ENCODE peak calls at places on chromosomes 1 and 21, in nine cellular contexts. One of them, this sample, is unnamed. For H3K27me3, the result is how much of the 10 kb centered on the place peaks cover.

GRCh38 chr1:119475866-119476439 is 31.1 kb upstream of the HSD3B1 start:
- DNase-seq in mammary epithelial cell: peak
- DNase-seq in pancreas: peak
- DNase-seq in fibroblast of lung: peak
- DNase-seq in tibial nerve: peak
- DNase-seq in stomach: peak
- DNase-seq in BJ: no peak
- DNase-seq in IMR-90: peak
- DNase-seq in left lung: peak
- DNase-seq in this sample: peak

GRCh38 chr1:8831329-8831728 is 13.9 kb upstream of the RERE start:
- DNase-seq in BJ: no peak
- DNase-seq in tibial nerve: no peak
- DNase-seq in IMR-90: no peak
- DNase-seq in mammary epithelial cell: no peak
- DNase-seq in stomach: no peak
- DNase-seq in fibroblast of lung: peak
- DNase-seq in pancreas: no peak
- DNase-seq in left lung: no peak
- DNase-seq in this sample: no peak

GRCh38 chr1:229843627-229844238 is 217.7 kb downstream of the URB2 start:
- DNase-seq in pancreas: peak
- DNase-seq in stomach: no peak
- DNase-seq in IMR-90: no peak
- DNase-seq in left lung: no peak
- DNase-seq in mammary epithelial cell: peak
- DNase-seq in fibroblast of lung: peak
- DNase-seq in tibial nerve: no peak
- DNase-seq in BJ: no peak
- DNase-seq in this sample: peak

GRCh38 chr1:178283409-178283808 is 189.5 kb downstream of the RASAL2 start:
- DNase-seq in tibial nerve: no peak
- DNase-seq in BJ: no peak
- DNase-seq in fibroblast of lung: peak
- DNase-seq in stomach: no peak
- DNase-seq in left lung: no peak
- DNase-seq in pancreas: no peak
- DNase-seq in mammary epithelial cell: no peak
- DNase-seq in IMR-90: peak
- DNase-seq in this sample: no peak

GRCh38 chr1:211703812-211704566 is 28.6 kb upstream of the NEK2 start:
- DNase-seq in pancreas: peak
- DNase-seq in fibroblast of lung: no peak
- DNase-seq in IMR-90: no peak
- DNase-seq in stomach: peak
- DNase-seq in tibial nerve: no peak
- DNase-seq in mammary epithelial cell: no peak
- DNase-seq in BJ: no peak
- DNase-seq in left lung: no peak
- DNase-seq in this sample: no peak

GRCh38 chr1:11673089-11673769 is 7.7 kb downstream of the MAD2L2 start:
- DNase-seq in pancreas: no peak
- DNase-seq in IMR-90: no peak
- DNase-seq in tibial nerve: no peak
- DNase-seq in stomach: no peak
- DNase-seq in fibroblast of lung: no peak
- DNase-seq in BJ: no peak
- DNase-seq in mammary epithelial cell: no peak
- DNase-seq in left lung: no peak
- DNase-seq in this sample: no peak

GRCh38 chr1:22055463-22055862 is 3.0 kb downstream of the CDC42 start:
- DNase-seq in fibroblast of lung: no peak
- DNase-seq in pancreas: no peak
- DNase-seq in BJ: no peak
- DNase-seq in stomach: no peak
- DNase-seq in IMR-90: no peak
- DNase-seq in mammary epithelial cell: no peak
- DNase-seq in tibial nerve: no peak
- DNase-seq in left lung: no peak
- DNase-seq in this sample: no peak

GRCh38 chr1:205832326-205832751 is 17.6 kb downstream of the PM20D1 start:
- DNase-seq in IMR-90: no peak
- DNase-seq in BJ: no peak
- DNase-seq in tibial nerve: no peak
- DNase-seq in mammary epithelial cell: no peak
- DNase-seq in fibroblast of lung: no peak
- DNase-seq in pancreas: peak
- DNase-seq in stomach: no peak
- DNase-seq in left lung: no peak
- DNase-seq in this sample: no peak

GRCh38 chr1:69167876-69168275 is 399.8 kb upstream of the LRRC7 start:
- DNase-seq in BJ: no peak
- DNase-seq in stomach: no peak
- DNase-seq in tibial nerve: no peak
- DNase-seq in mammary epithelial cell: no peak
- DNase-seq in left lung: no peak
- DNase-seq in fibroblast of lung: peak
- DNase-seq in pancreas: no peak
- DNase-seq in IMR-90: no peak
- DNase-seq in this sample: no peak

GRCh38 chr1:2534775-2535387 is 4.8 kb upstream of the HES5 start:
- DNase-seq in fibroblast of lung: no peak
- DNase-seq in tibial nerve: no peak
- DNase-seq in left lung: no peak
- DNase-seq in BJ: no peak
- DNase-seq in mammary epithelial cell: peak
- DNase-seq in IMR-90: peak
- DNase-seq in stomach: no peak
- DNase-seq in pancreas: no peak
- DNase-seq in this sample: peak

GRCh38 chr1:78650114-78650513 is 483 bp downstream of the IFI44 start:
- DNase-seq in IMR-90: no peak
- DNase-seq in pancreas: no peak
- DNase-seq in stomach: no peak
- DNase-seq in BJ: no peak
- DNase-seq in mammary epithelial cell: no peak
- DNase-seq in fibroblast of lung: peak
- DNase-seq in tibial nerve: no peak
- DNase-seq in left lung: no peak
- DNase-seq in this sample: no peak

GRCh38 chr21:34687065-34687464 is 18.3 kb downstream of the CLIC6 start:
- DNase-seq in BJ: no peak
- DNase-seq in IMR-90: no peak
- DNase-seq in tibial nerve: no peak
- DNase-seq in pancreas: no peak
- DNase-seq in mammary epithelial cell: no peak
- DNase-seq in left lung: no peak
- DNase-seq in stomach: no peak
- DNase-seq in fibroblast of lung: no peak
- DNase-seq in this sample: no peak

GRCh38 chr1:58783090-58783992 is 506 bp downstream of the JUN start:
- DNase-seq in left lung: peak
- DNase-seq in fibroblast of lung: peak
- DNase-seq in stomach: peak
- DNase-seq in tibial nerve: peak
- DNase-seq in mammary epithelial cell: peak
- DNase-seq in BJ: no peak
- DNase-seq in pancreas: peak
- DNase-seq in IMR-90: peak
- DNase-seq in this sample: peak
- H3K27me3 ChIP-seq in left lung: half or more
- H3K27me3 ChIP-seq in fibroblast of lung: under half
- H3K27me3 ChIP-seq in stomach: under half
- H3K27me3 ChIP-seq in tibial nerve: under half
- H3K27me3 ChIP-seq in mammary epithelial cell: under half
- H3K27me3 ChIP-seq in BJ: under half
- H3K27me3 ChIP-seq in pancreas: under half
- H3K27me3 ChIP-seq in IMR-90: under half
- H3K27me3 ChIP-seq in this sample: under half

DNA sequence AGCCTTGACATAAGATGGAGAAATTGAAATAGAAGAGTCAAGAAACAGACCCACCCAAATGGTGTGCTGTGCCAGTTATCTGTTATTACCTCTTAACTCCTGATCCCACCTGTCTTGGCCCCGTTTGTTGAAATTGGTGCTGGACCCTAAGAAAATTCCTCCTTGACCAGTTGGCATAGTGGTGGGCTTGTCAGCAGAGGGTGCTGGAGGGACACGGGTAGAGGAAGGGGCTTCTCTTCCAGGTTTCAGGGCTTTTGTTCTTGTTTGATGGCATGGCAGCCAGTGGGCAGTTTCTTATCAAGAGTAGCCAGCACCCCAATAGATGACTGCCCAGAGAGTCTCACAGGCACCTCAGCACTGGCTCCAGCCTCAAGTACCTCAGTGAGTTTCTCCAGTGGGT is 51.6 kb downstream of the PCBP3 start:
- DNase-seq in fibroblast of lung: no peak
- DNase-seq in IMR-90: no peak
- DNase-seq in pancreas: no peak
- DNase-seq in stomach: no peak
- DNase-seq in tibial nerve: no peak
- DNase-seq in mammary epithelial cell: no peak
- DNase-seq in BJ: no peak
- DNase-seq in left lung: no peak
- DNase-seq in this sample: no peak
- TF ChIP-seq CTCF in fibroblast of lung: no peak
- TF ChIP-seq CTCF in IMR-90: no peak
- TF ChIP-seq CTCF in pancreas: no peak
- TF ChIP-seq CTCF in stomach: no peak
- TF ChIP-seq CTCF in tibial nerve: no peak
- TF ChIP-seq CTCF in mammary epithelial cell: no peak
- TF ChIP-seq CTCF in BJ: no peak
- TF ChIP-seq CTCF in left lung: no peak
- TF ChIP-seq CTCF in this sample: peak

GRCh38 chr1:203349757-203350522 is 982 bp downstream of the FMOD start:
- DNase-seq in tibial nerve: no peak
- DNase-seq in fibroblast of lung: no peak
- DNase-seq in IMR-90: no peak
- DNase-seq in mammary epithelial cell: no peak
- DNase-seq in stomach: no peak
- DNase-seq in left lung: peak
- DNase-seq in BJ: no peak
- DNase-seq in pancreas: no peak
- DNase-seq in this sample: no peak

GRCh38 chr1:203346060-203346754 is 4.7 kb downstream of the FMOD start:
- DNase-seq in BJ: no peak
- DNase-seq in IMR-90: no peak
- DNase-seq in fibroblast of lung: no peak
- DNase-seq in tibial nerve: peak
- DNase-seq in left lung: no peak
- DNase-seq in pancreas: no peak
- DNase-seq in stomach: no peak
- DNase-seq in mammary epithelial cell: no peak
- DNase-seq in this sample: no peak

GRCh38 chr1:203346755-203347102 is 4.2 kb downstream of the FMOD start:
- DNase-seq in fibroblast of lung: no peak
- DNase-seq in tibial nerve: no peak
- DNase-seq in BJ: no peak
- DNase-seq in mammary epithelial cell: no peak
- DNase-seq in left lung: no peak
- DNase-seq in stomach: no peak
- DNase-seq in IMR-90: no peak
- DNase-seq in pancreas: no peak
- DNase-seq in this sample: no peak

GRCh38 chr1:203351037-203351625 is at the start of gene FMOD:
- DNase-seq in BJ: no peak
- DNase-seq in tibial nerve: peak
- DNase-seq in left lung: no peak
- DNase-seq in mammary epithelial cell: no peak
- DNase-seq in IMR-90: peak
- DNase-seq in fibroblast of lung: peak
- DNase-seq in pancreas: peak
- DNase-seq in stomach: peak
- DNase-seq in this sample: no peak

DNA sequence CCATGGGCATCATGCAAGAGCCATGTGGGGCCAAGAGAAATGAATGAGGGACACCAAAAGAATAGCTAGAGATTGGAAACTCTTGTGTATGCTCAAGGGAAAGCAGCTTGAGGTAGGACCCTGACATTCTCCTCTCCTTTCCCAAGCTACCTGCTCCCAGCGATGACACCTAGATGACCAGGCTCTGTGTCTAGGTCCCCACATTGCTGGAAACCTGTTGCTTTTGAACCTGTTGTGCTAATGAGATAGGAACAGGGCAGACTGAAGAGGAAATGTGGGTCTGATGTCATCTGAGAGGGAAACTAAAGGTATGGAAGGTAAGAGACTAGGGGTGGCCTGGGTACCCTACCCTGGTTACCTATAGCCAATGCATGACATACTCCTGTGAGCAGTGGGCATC is 1.8 kb downstream of the FMOD start:
- DNase-seq in left lung: no peak
- DNase-seq in stomach: no peak
- DNase-seq in BJ: no peak
- DNase-seq in fibroblast of lung: no peak
- DNase-seq in pancreas: no peak
- DNase-seq in tibial nerve: no peak
- DNase-seq in IMR-90: no peak
- DNase-seq in mammary epithelial cell: no peak
- DNase-seq in this sample: no peak
- H3K27me3 ChIP-seq in left lung: under half
- H3K27me3 ChIP-seq in stomach: under half
- H3K27me3 ChIP-seq in BJ: under half
- H3K27me3 ChIP-seq in fibroblast of lung: under half
- H3K27me3 ChIP-seq in pancreas: under half
- H3K27me3 ChIP-seq in tibial nerve: under half
- H3K27me3 ChIP-seq in IMR-90: under half
- H3K27me3 ChIP-seq in mammary epithelial cell: under half
- H3K27me3 ChIP-seq in this sample: under half

GRCh38 chr1:198755715-198756114 is 116.9 kb downstream of the PTPRC start:
- DNase-seq in tibial nerve: no peak
- DNase-seq in mammary epithelial cell: no peak
- DNase-seq in IMR-90: no peak
- DNase-seq in BJ: no peak
- DNase-seq in fibroblast of lung: no peak
- DNase-seq in stomach: no peak
- DNase-seq in left lung: no peak
- DNase-seq in pancreas: no peak
- DNase-seq in this sample: no peak

GRCh38 chr1:198750081-198750480 is 111.2 kb downstream of the PTPRC start:
- DNase-seq in tibial nerve: no peak
- DNase-seq in stomach: no peak
- DNase-seq in mammary epithelial cell: no peak
- DNase-seq in fibroblast of lung: no peak
- DNase-seq in IMR-90: no peak
- DNase-seq in BJ: no peak
- DNase-seq in pancreas: no peak
- DNase-seq in left lung: no peak
- DNase-seq in this sample: no peak

GRCh38 chr1:198749279-198749678 is 110.4 kb downstream of the PTPRC start:
- DNase-seq in IMR-90: peak
- DNase-seq in pancreas: no peak
- DNase-seq in tibial nerve: no peak
- DNase-seq in left lung: no peak
- DNase-seq in stomach: no peak
- DNase-seq in mammary epithelial cell: peak
- DNase-seq in BJ: no peak
- DNase-seq in fibroblast of lung: no peak
- DNase-seq in this sample: peak

GRCh38 chr1:198754670-198755069 is 115.8 kb downstream of the PTPRC start:
- DNase-seq in mammary epithelial cell: no peak
- DNase-seq in BJ: no peak
- DNase-seq in stomach: no peak
- DNase-seq in left lung: no peak
- DNase-seq in pancreas: no peak
- DNase-seq in fibroblast of lung: no peak
- DNase-seq in IMR-90: no peak
- DNase-seq in tibial nerve: no peak
- DNase-seq in this sample: no peak

GRCh38 chr1:198751741-198752140 is 112.9 kb downstream of the PTPRC start:
- DNase-seq in IMR-90: no peak
- DNase-seq in pancreas: no peak
- DNase-seq in mammary epithelial cell: no peak
- DNase-seq in tibial nerve: no peak
- DNase-seq in stomach: no peak
- DNase-seq in fibroblast of lung: no peak
- DNase-seq in left lung: no peak
- DNase-seq in BJ: no peak
- DNase-seq in this sample: no peak
- TF ChIP-seq CTCF in IMR-90: no peak
- TF ChIP-seq CTCF in pancreas: no peak
- TF ChIP-seq CTCF in mammary epithelial cell: no peak
- TF ChIP-seq CTCF in tibial nerve: no peak
- TF ChIP-seq CTCF in stomach: no peak
- TF ChIP-seq CTCF in fibroblast of lung: no peak
- TF ChIP-seq CTCF in left lung: no peak
- TF ChIP-seq CTCF in BJ: no peak
- TF ChIP-seq CTCF in this sample: no peak

This sample was measured in foreskin keratinocyte.